ENCODE peak calls at places on chromosome 6, in nine cellular contexts. C is naive thymus-derived CD4-positive, alpha-beta T cell; E is pancreas; S is right atrium auricular region; Q is IMR-90; W is Panc1; F is right cardiac atrium; A is spleen; R is SK-N-SH. H is an unnamed sample.
A peak's percentile ranks its signal among the peaks of the same experiment; 100 is the strongest.

GRCh38 chr6:46443623-46444022 is 47.6 kb downstream of the RCAN2 start:
- DNase-seq in F (no peak), S (no peak), A (no peak), W (no peak), Q (no peak), R (no peak), E (no peak), C (no peak), H (no peak)

GRCh38 chr6:101226677-101227135 is 166.8 kb upstream of the GRIK2 start:
- DNase-seq in Q (peak; percentile 3), F (no peak), E (no peak), S (no peak), C (no peak), W (no peak), A (peak; percentile 67), R (no peak), H (no peak)

GRCh38 chr6:151772436-151772835 is 35.0 kb upstream of the ESR1 start:
- DNase-seq in R (no peak), S (no peak), W (no peak), A (no peak), E (no peak), Q (no peak), F (no peak), C (no peak), H (no peak)

GRCh38 chr6:145631374-145631773 is 103.9 kb downstream of the EPM2A start:
- DNase-seq in A (no peak), Q (no peak), W (no peak), F (no peak), C (no peak), R (no peak), E (no peak), S (no peak), H (no peak)

GRCh38 chr6:161056451-161056850 is 64.9 kb downstream of the MAP3K4 start:
- DNase-seq in R (no peak), E (no peak), Q (no peak), S (no peak), C (no peak), F (no peak), A (no peak), W (no peak), H (no peak)

GRCh38 chr6:54206510-54206909 is 95.3 kb downstream of the MLIP start:
- DNase-seq in S (no peak), Q (no peak), E (no peak), F (no peak), A (no peak), C (no peak), W (no peak), R (no peak), H (no peak)

GRCh38 chr6:167760979-167761793 is 65.5 kb upstream of the AFDN start:
- DNase-seq in S (peak; percentile 81), E (peak; percentile 23), F (peak; percentile 77), A (peak; percentile 53), W (no peak), C (no peak), Q (peak; percentile 0), R (no peak), H (no peak)

GRCh38 chr6:42564496-42564890 is 664 bp downstream of the UBR2 start:
- DNase-seq in F (no peak), A (no peak), W (no peak), Q (no peak), S (no peak), R (no peak), E (no peak), C (no peak), H (no peak)

GRCh38 chr6:26056583-26057350 is 30.5 kb upstream of the HFE start:
- DNase-seq in Q (peak; percentile 11), E (no peak), C (no peak), S (no peak), R (peak; percentile 52), A (no peak), F (no peak), W (peak; percentile 38), H (no peak)

GRCh38 chr6:135328136-135328535 is 147.0 kb downstream of the MYB start:
- DNase-seq in R (no peak), W (no peak), E (no peak), S (no peak), A (no peak), F (no peak), C (no peak), Q (no peak), H (no peak)

GRCh38 chr6:42137192-42137753 is 5.1 kb downstream of the C6orf132 start:
- DNase-seq in W (no peak), Q (no peak), R (peak; percentile 63), S (no peak), E (no peak), A (no peak), F (no peak), C (no peak), H (no peak)

GRCh38 chr6:170098428-170099170 is 192.3 kb downstream of the DLL1 start:
- DNase-seq in W (no peak), F (no peak), Q (no peak), S (peak; percentile 48), E (no peak), R (no peak), A (peak; percentile 72), C (no peak), H (no peak)

DNA sequence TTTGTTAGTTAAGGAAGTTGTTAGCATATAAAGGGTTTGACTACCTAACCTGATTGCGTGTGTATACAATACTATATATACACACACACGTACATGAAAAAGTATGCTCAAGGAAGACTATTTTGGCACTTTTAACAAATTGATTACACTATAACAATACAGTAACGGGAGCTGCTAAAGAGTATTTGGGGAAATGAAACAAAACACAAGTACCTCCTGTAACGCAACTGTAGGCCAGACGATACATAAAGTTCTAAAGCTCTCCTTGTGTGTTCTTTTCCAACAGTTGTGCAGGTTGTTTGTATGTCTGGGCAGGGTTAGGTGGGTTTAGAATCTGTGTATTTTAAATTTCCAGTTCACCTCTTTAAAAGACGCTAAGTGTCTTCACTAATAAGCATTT is 98.7 kb downstream of the PLEKHG1 start:
- DNase-seq in W (no peak), E (no peak), Q (no peak), S (no peak), R (no peak), C (no peak), F (no peak), A (no peak), H (no peak)
- H3K4me1 ChIP-seq in W (no peaks in the 10 kb centered on the region), E (no peaks in the 10 kb centered on the region), Q (no peaks in the 10 kb centered on the region), S (no peaks in the 10 kb centered on the region), R (no peaks in the 10 kb centered on the region), C (no peaks in the 10 kb centered on the region), F (no peaks in the 10 kb centered on the region), A (peaks cover 96% of the 10 kb centered on the region), H (no peaks in the 10 kb centered on the region)

GRCh38 chr6:130864344-130864743 is 37.1 kb downstream of the SMLR1 start:
- DNase-seq in W (no peak), S (no peak), A (no peak), C (no peak), E (no peak), R (no peak), Q (no peak), F (no peak), H (no peak)

GRCh38 chr6:130869681-130870080 is 42.5 kb downstream of the SMLR1 start:
- DNase-seq in S (no peak), C (no peak), E (no peak), W (no peak), A (no peak), R (no peak), Q (no peak), F (no peak), H (no peak)

GRCh38 chr6:130863415-130864230 is 36.4 kb downstream of the SMLR1 start:
- DNase-seq in F (no peak), A (no peak), W (no peak), Q (no peak), C (no peak), E (no peak), S (no peak), R (no peak), H (no peak)

GRCh38 chr6:130862370-130862769 is 35.2 kb downstream of the SMLR1 start:
- DNase-seq in S (no peak), E (no peak), Q (no peak), R (no peak), W (no peak), A (no peak), C (no peak), F (no peak), H (no peak)

DNA sequence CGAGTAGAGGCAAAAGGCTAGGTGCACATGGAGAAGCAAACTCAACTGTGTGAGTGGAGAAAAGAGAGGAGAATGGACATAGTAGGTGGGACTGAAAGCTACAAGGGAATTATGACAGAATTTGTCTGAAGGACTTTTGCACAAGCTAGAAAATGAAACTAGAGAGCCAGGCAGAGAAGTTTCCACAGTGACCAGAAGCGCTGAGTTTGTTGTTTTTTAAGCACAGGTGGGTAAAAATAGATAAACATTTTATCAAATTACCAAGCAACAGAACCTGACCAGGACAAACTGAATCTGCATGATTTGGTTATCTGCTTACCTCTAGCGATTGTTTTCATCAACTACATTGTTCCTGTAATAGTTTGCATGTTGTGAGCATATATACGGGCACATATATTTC is 38.6 kb downstream of the SMLR1 start:
- DNase-seq in F (no peak), E (no peak), A (no peak), R (no peak), S (no peak), W (no peak), C (no peak), Q (no peak), H (no peak)
- H3K4me1 ChIP-seq in F (no peaks in the 10 kb centered on the region), E (no peaks in the 10 kb centered on the region), A (no peaks in the 10 kb centered on the region), R (no peaks in the 10 kb centered on the region), S (no peaks in the 10 kb centered on the region), W (no peaks in the 10 kb centered on the region), C (no peaks in the 10 kb centered on the region), Q (no peaks in the 10 kb centered on the region), H (no peaks in the 10 kb centered on the region)

GRCh38 chr6:111201764-111202163 is 114.5 kb downstream of the SLC16A10 start:
- DNase-seq in E (no peak), W (no peak), R (no peak), C (no peak), F (no peak), A (no peak), S (no peak), Q (no peak), H (no peak)

GRCh38 chr6:111199935-111200822 is 112.9 kb downstream of the SLC16A10 start:
- DNase-seq in Q (no peak), E (no peak), S (no peak), F (no peak), A (no peak), W (no peak), C (peak; percentile 16), R (no peak), H (no peak)

GRCh38 chr6:111200823-111201134 is 113.5 kb downstream of the SLC16A10 start:
- DNase-seq in W (no peak), R (no peak), A (no peak), E (no peak), Q (no peak), C (no peak), S (no peak), F (no peak), H (no peak)

GRCh38 chr6:111201155-111201554 is 113.9 kb downstream of the SLC16A10 start:
- DNase-seq in S (no peak), R (peak; percentile 19), E (no peak), Q (no peak), F (no peak), C (no peak), A (no peak), W (no peak), H (no peak)

GRCh38 chr6:111198841-111199240 is 111.5 kb downstream of the SLC16A10 start:
- DNase-seq in Q (no peak), E (no peak), S (no peak), R (no peak), A (no peak), C (no peak), F (no peak), W (no peak), H (no peak)
- H3K4me1 ChIP-seq in Q (no peaks in the 10 kb centered on the region), E (peaks cover 10% of the 10 kb centered on the region), S (no peaks in the 10 kb centered on the region), R (no peaks in the 10 kb centered on the region), A (peaks cover 9% of the 10 kb centered on the region), C (no peaks in the 10 kb centered on the region), F (no peaks in the 10 kb centered on the region), W (no peaks in the 10 kb centered on the region), H (peaks cover 5% of the 10 kb centered on the region)

GRCh38 chr6:129691709-129692108 is 18.3 kb downstream of the ARHGAP18 start:
- DNase-seq in F (no peak), E (no peak), A (peak; percentile 75), Q (no peak), R (no peak), C (no peak), W (no peak), S (no peak), H (no peak)
- H3K4me1 ChIP-seq in F (peaks cover 8% of the 10 kb centered on the region), E (peaks cover 40% of the 10 kb centered on the region), A (peaks cover 67% of the 10 kb centered on the region), Q (peaks cover 16% of the 10 kb centered on the region), R (peaks cover 68% of the 10 kb centered on the region), C (peaks cover 24% of the 10 kb centered on the region), W (peaks cover 8% of the 10 kb centered on the region), S (no peaks in the 10 kb centered on the region), H (peaks cover 86% of the 10 kb centered on the region)

H was measured in psoas muscle.